ENCODE peak calls at places on chromosomes 2 and 18, in seven cellular contexts. One of them, this sample, is unnamed. For H3K4me1, the result is how much of the 10 kb centered on the place peaks cover.

GRCh38 chr2:38056216-38056615 is 19.7 kb downstream of the CYP1B1 start:
- DNase-seq in A673: no peak
- DNase-seq in uterus: no peak
- DNase-seq in right lobe of liver: no peak
- DNase-seq in stomach: no peak
- DNase-seq in left ventricle myocardium inferior: no peak
- DNase-seq in upper lobe of right lung: no peak
- DNase-seq in this sample: no peak

GRCh38 chr2:71933467-71934319 is 214.0 kb downstream of the CYP26B1 start:
- DNase-seq in A673: peak
- DNase-seq in uterus: no peak
- DNase-seq in right lobe of liver: no peak
- DNase-seq in stomach: no peak
- DNase-seq in left ventricle myocardium inferior: no peak
- DNase-seq in upper lobe of right lung: peak
- DNase-seq in this sample: peak

GRCh38 chr2:238260879-238261278 is 21.0 kb upstream of the HES6 start:
- DNase-seq in A673: no peak
- DNase-seq in uterus: no peak
- DNase-seq in right lobe of liver: no peak
- DNase-seq in stomach: no peak
- DNase-seq in left ventricle myocardium inferior: no peak
- DNase-seq in upper lobe of right lung: no peak
- DNase-seq in this sample: peak

GRCh38 chr18:62126776-62127175 is 60.1 kb downstream of the PIGN start:
- DNase-seq in A673: no peak
- DNase-seq in uterus: no peak
- DNase-seq in right lobe of liver: no peak
- DNase-seq in stomach: no peak
- DNase-seq in left ventricle myocardium inferior: no peak
- DNase-seq in upper lobe of right lung: no peak
- DNase-seq in this sample: no peak

GRCh38 chr2:36536776-36537175 is 61.2 kb downstream of the FEZ2 start:
- DNase-seq in A673: no peak
- DNase-seq in uterus: no peak
- DNase-seq in right lobe of liver: no peak
- DNase-seq in stomach: no peak
- DNase-seq in left ventricle myocardium inferior: no peak
- DNase-seq in upper lobe of right lung: no peak
- DNase-seq in this sample: no peak

GRCh38 chr2:173652731-173653426 is 298.2 kb downstream of the CDCA7 start:
- DNase-seq in A673: peak
- DNase-seq in uterus: no peak
- DNase-seq in right lobe of liver: no peak
- DNase-seq in stomach: peak
- DNase-seq in left ventricle myocardium inferior: no peak
- DNase-seq in upper lobe of right lung: no peak
- DNase-seq in this sample: no peak

GRCh38 chr2:199108056-199108455 is 349.7 kb downstream of the SATB2 start:
- DNase-seq in A673: no peak
- DNase-seq in uterus: no peak
- DNase-seq in right lobe of liver: no peak
- DNase-seq in stomach: no peak
- DNase-seq in left ventricle myocardium inferior: no peak
- DNase-seq in upper lobe of right lung: no peak
- DNase-seq in this sample: no peak

GRCh38 chr2:101745711-101746694 is 48.5 kb downstream of the MAP4K4 start:
- DNase-seq in A673: peak
- DNase-seq in uterus: no peak
- DNase-seq in right lobe of liver: no peak
- DNase-seq in stomach: no peak
- DNase-seq in left ventricle myocardium inferior: no peak
- DNase-seq in upper lobe of right lung: no peak
- DNase-seq in this sample: no peak

GRCh38 chr18:51668101-51668500 is 470.6 kb upstream of the MEX3C start:
- DNase-seq in A673: peak
- DNase-seq in uterus: no peak
- DNase-seq in right lobe of liver: peak
- DNase-seq in stomach: peak
- DNase-seq in left ventricle myocardium inferior: peak
- DNase-seq in upper lobe of right lung: peak
- DNase-seq in this sample: peak

GRCh38 chr2:237980087-237980486 is 13.3 kb downstream of the UBE2F start:
- DNase-seq in A673: no peak
- DNase-seq in uterus: no peak
- DNase-seq in right lobe of liver: no peak
- DNase-seq in stomach: no peak
- DNase-seq in left ventricle myocardium inferior: no peak
- DNase-seq in upper lobe of right lung: no peak
- DNase-seq in this sample: no peak

GRCh38 chr2:96816836-96817702 is 1.0 kb downstream of the CNNM3 start:
- DNase-seq in A673: peak
- DNase-seq in uterus: no peak
- DNase-seq in right lobe of liver: no peak
- DNase-seq in stomach: no peak
- DNase-seq in left ventricle myocardium inferior: no peak
- DNase-seq in upper lobe of right lung: no peak
- DNase-seq in this sample: no peak

GRCh38 chr2:209872675-209873074 is 101.0 kb downstream of the UNC80 start:
- DNase-seq in A673: peak
- DNase-seq in uterus: peak
- DNase-seq in right lobe of liver: peak
- DNase-seq in stomach: peak
- DNase-seq in left ventricle myocardium inferior: peak
- DNase-seq in upper lobe of right lung: no peak
- DNase-seq in this sample: no peak

GRCh38 chr18:63264871-63265270 is 54.7 kb downstream of the BCL2 start:
- DNase-seq in A673: no peak
- DNase-seq in uterus: no peak
- DNase-seq in right lobe of liver: no peak
- DNase-seq in stomach: no peak
- DNase-seq in left ventricle myocardium inferior: no peak
- DNase-seq in upper lobe of right lung: peak
- DNase-seq in this sample: no peak

GRCh38 chr2:205188516-205189138 is 493.7 kb upstream of the NRP2 start:
- DNase-seq in A673: peak
- DNase-seq in uterus: peak
- DNase-seq in right lobe of liver: peak
- DNase-seq in stomach: no peak
- DNase-seq in left ventricle myocardium inferior: peak
- DNase-seq in upper lobe of right lung: no peak
- DNase-seq in this sample: peak

GRCh38 chr2:147424766-147425165 is 420.1 kb upstream of the ACVR2A start:
- DNase-seq in A673: no peak
- DNase-seq in uterus: no peak
- DNase-seq in right lobe of liver: no peak
- DNase-seq in stomach: no peak
- DNase-seq in left ventricle myocardium inferior: no peak
- DNase-seq in upper lobe of right lung: no peak
- DNase-seq in this sample: no peak

GRCh38 chr2:68643011-68643873 is at the start of gene PROKR1:
- DNase-seq in A673: peak
- DNase-seq in uterus: no peak
- DNase-seq in right lobe of liver: peak
- DNase-seq in stomach: peak
- DNase-seq in left ventricle myocardium inferior: peak
- DNase-seq in upper lobe of right lung: peak
- DNase-seq in this sample: peak

GRCh38 chr2:48900321-48901014 is 144.9 kb upstream of the LHCGR start:
- DNase-seq in A673: peak
- DNase-seq in uterus: no peak
- DNase-seq in right lobe of liver: no peak
- DNase-seq in stomach: no peak
- DNase-seq in left ventricle myocardium inferior: no peak
- DNase-seq in upper lobe of right lung: no peak
- DNase-seq in this sample: no peak

GRCh38 chr2:33559336-33559735 is 39.8 kb downstream of the FAM98A start:
- DNase-seq in A673: no peak
- DNase-seq in uterus: no peak
- DNase-seq in right lobe of liver: no peak
- DNase-seq in stomach: no peak
- DNase-seq in left ventricle myocardium inferior: no peak
- DNase-seq in upper lobe of right lung: no peak
- DNase-seq in this sample: no peak

GRCh38 chr18:23283933-23284430 is 148.7 kb downstream of the CABLES1 start:
- DNase-seq in A673: no peak
- DNase-seq in uterus: no peak
- DNase-seq in right lobe of liver: no peak
- DNase-seq in stomach: no peak
- DNase-seq in left ventricle myocardium inferior: no peak
- DNase-seq in upper lobe of right lung: no peak
- DNase-seq in this sample: no peak

GRCh38 chr2:76391663-76392062 is 680.9 kb upstream of the GCFC2 start:
- DNase-seq in A673: peak
- DNase-seq in uterus: no peak
- DNase-seq in right lobe of liver: no peak
- DNase-seq in stomach: peak
- DNase-seq in left ventricle myocardium inferior: no peak
- DNase-seq in upper lobe of right lung: no peak
- DNase-seq in this sample: no peak

GRCh38 chr2:65666156-65666725 is 233.8 kb upstream of the SPRED2 start:
- DNase-seq in A673: peak
- DNase-seq in uterus: no peak
- DNase-seq in right lobe of liver: no peak
- DNase-seq in stomach: no peak
- DNase-seq in left ventricle myocardium inferior: no peak
- DNase-seq in upper lobe of right lung: no peak
- DNase-seq in this sample: no peak

GRCh38 chr2:102050854-102051391 is 59.2 kb downstream of the IL1R2 start:
- DNase-seq in A673: peak
- DNase-seq in uterus: peak
- DNase-seq in right lobe of liver: peak
- DNase-seq in stomach: peak
- DNase-seq in left ventricle myocardium inferior: peak
- DNase-seq in upper lobe of right lung: peak
- DNase-seq in this sample: peak

GRCh38 chr2:37156071-37156856 is 516 bp downstream of the EIF2AK2 start:
- DNase-seq in A673: peak
- DNase-seq in uterus: peak
- DNase-seq in right lobe of liver: no peak
- DNase-seq in stomach: peak
- DNase-seq in left ventricle myocardium inferior: peak
- DNase-seq in upper lobe of right lung: no peak
- DNase-seq in this sample: peak

GRCh38 chr2:54454922-54455583 is 1.1 kb upstream of the SPTBN1 start:
- DNase-seq in A673: no peak
- DNase-seq in uterus: peak
- DNase-seq in right lobe of liver: peak
- DNase-seq in stomach: no peak
- DNase-seq in left ventricle myocardium inferior: no peak
- DNase-seq in upper lobe of right lung: peak
- DNase-seq in this sample: peak

GRCh38 chr18:55390898-55391297 is 197.1 kb downstream of the TCF4 start:
- DNase-seq in A673: no peak
- DNase-seq in uterus: no peak
- DNase-seq in right lobe of liver: no peak
- DNase-seq in stomach: no peak
- DNase-seq in left ventricle myocardium inferior: no peak
- DNase-seq in upper lobe of right lung: no peak
- DNase-seq in this sample: no peak

GRCh38 chr2:157172239-157172638 is 85.3 kb upstream of the GALNT5 start:
- DNase-seq in A673: no peak
- DNase-seq in uterus: no peak
- DNase-seq in right lobe of liver: no peak
- DNase-seq in stomach: no peak
- DNase-seq in left ventricle myocardium inferior: no peak
- DNase-seq in upper lobe of right lung: no peak
- DNase-seq in this sample: no peak

GRCh38 chr18:7696846-7697245 is 129.7 kb downstream of the PTPRM start:
- DNase-seq in A673: no peak
- DNase-seq in uterus: no peak
- DNase-seq in right lobe of liver: no peak
- DNase-seq in stomach: no peak
- DNase-seq in left ventricle myocardium inferior: no peak
- DNase-seq in upper lobe of right lung: no peak
- DNase-seq in this sample: no peak

GRCh38 chr2:43519711-43520221 is 76.1 kb downstream of the THADA start:
- DNase-seq in A673: no peak
- DNase-seq in uterus: no peak
- DNase-seq in right lobe of liver: no peak
- DNase-seq in stomach: peak
- DNase-seq in left ventricle myocardium inferior: no peak
- DNase-seq in upper lobe of right lung: no peak
- DNase-seq in this sample: peak

GRCh38 chr2:18490901-18491300 is 69.6 kb downstream of the RDH14 start:
- DNase-seq in A673: no peak
- DNase-seq in uterus: no peak
- DNase-seq in right lobe of liver: no peak
- DNase-seq in stomach: no peak
- DNase-seq in left ventricle myocardium inferior: no peak
- DNase-seq in upper lobe of right lung: no peak
- DNase-seq in this sample: no peak

GRCh38 chr2:136117391-136117841 is 533 bp downstream of the CXCR4 start:
- DNase-seq in A673: peak
- DNase-seq in uterus: no peak
- DNase-seq in right lobe of liver: peak
- DNase-seq in stomach: peak
- DNase-seq in left ventricle myocardium inferior: peak
- DNase-seq in upper lobe of right lung: peak
- DNase-seq in this sample: peak

GRCh38 chr2:25310690-25310964 is 31.1 kb downstream of the DNMT3A start:
- DNase-seq in A673: no peak
- DNase-seq in uterus: no peak
- DNase-seq in right lobe of liver: no peak
- DNase-seq in stomach: no peak
- DNase-seq in left ventricle myocardium inferior: no peak
- DNase-seq in upper lobe of right lung: no peak
- DNase-seq in this sample: no peak
- H3K4me1 ChIP-seq in A673: half or more
- H3K4me1 ChIP-seq in uterus: under half
- H3K4me1 ChIP-seq in right lobe of liver: under half
- H3K4me1 ChIP-seq in stomach: half or more
- H3K4me1 ChIP-seq in left ventricle myocardium inferior: half or more
- H3K4me1 ChIP-seq in upper lobe of right lung: under half
- H3K4me1 ChIP-seq in this sample: under half

GRCh38 chr2:130727286-130727924 is 1.5 kb upstream of the GPR148 start:
- DNase-seq in A673: peak
- DNase-seq in uterus: peak
- DNase-seq in right lobe of liver: no peak
- DNase-seq in stomach: peak
- DNase-seq in left ventricle myocardium inferior: peak
- DNase-seq in upper lobe of right lung: peak
- DNase-seq in this sample: peak
- H3K27ac ChIP-seq in A673: no peak
- H3K27ac ChIP-seq in uterus: peak
- H3K27ac ChIP-seq in right lobe of liver: no peak
- H3K27ac ChIP-seq in stomach: peak
- H3K27ac ChIP-seq in left ventricle myocardium inferior: peak
- H3K27ac ChIP-seq in upper lobe of right lung: peak
- H3K27ac ChIP-seq in this sample: peak

GRCh38 chr2:29755233-29755632 is 166.2 kb downstream of the ALK start:
- DNase-seq in A673: no peak
- DNase-seq in uterus: no peak
- DNase-seq in right lobe of liver: no peak
- DNase-seq in stomach: no peak
- DNase-seq in left ventricle myocardium inferior: no peak
- DNase-seq in upper lobe of right lung: no peak
- DNase-seq in this sample: no peak
- H3K4me3 ChIP-seq in A673: no peak
- H3K4me3 ChIP-seq in uterus: no peak
- H3K4me3 ChIP-seq in right lobe of liver: no peak
- H3K4me3 ChIP-seq in stomach: no peak
- H3K4me3 ChIP-seq in left ventricle myocardium inferior: no peak
- H3K4me3 ChIP-seq in upper lobe of right lung: no peak
- H3K4me3 ChIP-seq in this sample: no peak

GRCh38 chr2:218219934-218220333 is 2.9 kb downstream of the ARPC2 start:
- DNase-seq in A673: no peak
- DNase-seq in uterus: no peak
- DNase-seq in right lobe of liver: no peak
- DNase-seq in stomach: no peak
- DNase-seq in left ventricle myocardium inferior: no peak
- DNase-seq in upper lobe of right lung: no peak
- DNase-seq in this sample: no peak
- H3K4me1 ChIP-seq in A673: under half
- H3K4me1 ChIP-seq in uterus: under half
- H3K4me1 ChIP-seq in right lobe of liver: under half
- H3K4me1 ChIP-seq in stomach: half or more
- H3K4me1 ChIP-seq in left ventricle myocardium inferior: half or more
- H3K4me1 ChIP-seq in upper lobe of right lung: half or more
- H3K4me1 ChIP-seq in this sample: under half

This sample was measured in aorta.